ENCODE peak calls at places on chromosomes 7 and 10, in ten cellular contexts. S is OCI-LY7, A is endodermal cell, R is kidney, J is brain microvascular endothelial cell, H is stomach, X is suprapubic skin, Z is lower lobe of right lung, N is AG04450, E is tibial nerve. W is an unnamed sample.

GRCh38 chr10:78274491-78274890 is 240.8 kb downstream of the RPS24 start:
- DNase-seq in A (no peak), E (no peak), X (no peak), S (no peak), N (no peak), Z (no peak), J (no peak), R (no peak), H (no peak), W (no peak)

GRCh38 chr7:94060772-94061171 is 56.6 kb upstream of the BET1 start:
- DNase-seq in R (no peak), X (no peak), H (no peak), Z (no peak), S (no peak), J (peak; percentile 20), N (no peak), E (no peak), A (no peak), W (no peak)

GRCh38 chr7:89072094-89072493 is 276.6 kb upstream of the TEX47 start:
- DNase-seq in E (no peak), Z (no peak), X (no peak), J (no peak), S (no peak), H (no peak), A (no peak), N (no peak), R (no peak), W (no peak)

GRCh38 chr10:124636271-124636993 is 107.7 kb downstream of the FAM53B start:
- DNase-seq in R (peak; percentile 71), H (no peak), X (no peak), E (no peak), A (no peak), N (no peak), J (no peak), Z (no peak), S (peak; percentile 34), W (no peak)

GRCh38 chr7:36227223-36227622 is 74.2 kb downstream of the EEPD1 start:
- DNase-seq in E (peak; percentile 28), R (no peak), X (peak; percentile 82), S (no peak), N (no peak), A (no peak), J (no peak), Z (no peak), H (peak; percentile 30), W (no peak)

GRCh38 chr7:47337531-47337930 is 244.4 kb downstream of the TNS3 start:
- DNase-seq in H (peak; percentile 27), X (no peak), R (no peak), Z (no peak), N (no peak), S (peak; percentile 6), A (peak; percentile 77), J (no peak), E (no peak), W (peak; percentile 19)

GRCh38 chr7:125423444-125424155 is 494.0 kb upstream of the POT1 start:
- DNase-seq in Z (no peak), N (no peak), X (no peak), H (no peak), A (no peak), E (no peak), J (peak; percentile 57), S (no peak), R (no peak), W (no peak)

GRCh38 chr10:74227697-74228424 is 76.8 kb downstream of the ADK start:
- DNase-seq in Z (no peak), R (no peak), A (no peak), J (peak; percentile 59), H (no peak), N (no peak), E (no peak), X (no peak), S (peak; percentile 50), W (no peak)

GRCh38 chr7:28005075-28005847 is 175.3 kb downstream of the JAZF1 start:
- DNase-seq in Z (no peak), J (no peak), A (peak; percentile 54), E (no peak), H (no peak), N (no peak), S (no peak), R (no peak), X (no peak), W (no peak)

GRCh38 chr10:97828721-97829120 is 20.9 kb upstream of the GOLGA7B start:
- DNase-seq in S (no peak), N (no peak), X (no peak), H (no peak), Z (no peak), R (no peak), A (no peak), E (no peak), J (no peak), W (no peak)

GRCh38 chr7:130793855-130794618 is 60.0 kb upstream of the KLF14 start:
- DNase-seq in J (peak; percentile 48), A (no peak), H (no peak), R (no peak), E (peak; percentile 27), S (no peak), X (no peak), Z (no peak), N (no peak), W (no peak)

GRCh38 chr10:32000937-32001336 is 55.3 kb downstream of the KIF5B start:
- DNase-seq in J (peak; percentile 25), X (no peak), A (peak; percentile 60), H (no peak), N (no peak), R (no peak), S (no peak), E (no peak), Z (no peak), W (no peak)

GRCh38 chr10:110672580-110672919 is 28.4 kb downstream of the RBM20 start:
- DNase-seq in R (no peak), N (no peak), H (no peak), S (no peak), Z (no peak), E (no peak), A (no peak), X (no peak), J (no peak), W (no peak)

GRCh38 chr7:2802504-2803341 is 41.4 kb downstream of the GNA12 start:
- DNase-seq in R (no peak), H (no peak), N (no peak), S (no peak), A (no peak), Z (no peak), J (peak; percentile 45), X (no peak), E (no peak), W (peak; percentile 71)

GRCh38 chr7:32335107-32335506 is 155.1 kb downstream of the LSM5 start:
- DNase-seq in A (no peak), E (no peak), X (no peak), N (no peak), S (no peak), Z (no peak), R (no peak), J (peak; percentile 45), H (no peak), W (no peak)

GRCh38 chr10:118042336-118042735 is 4.4 kb downstream of the RAB11FIP2 start:
- DNase-seq in J (no peak), H (no peak), N (no peak), A (no peak), X (no peak), Z (no peak), S (no peak), R (no peak), E (no peak), W (no peak)

GRCh38 chr10:85826377-85826776 is 540.2 kb downstream of the GRID1 start:
- DNase-seq in Z (no peak), N (no peak), J (no peak), S (no peak), R (no peak), A (no peak), X (no peak), H (no peak), E (no peak), W (no peak)

GRCh38 chr10:85832988-85833387 is 533.6 kb downstream of the GRID1 start:
- DNase-seq in R (no peak), N (no peak), J (no peak), S (no peak), H (no peak), X (no peak), Z (no peak), A (no peak), E (no peak), W (no peak)

DNA sequence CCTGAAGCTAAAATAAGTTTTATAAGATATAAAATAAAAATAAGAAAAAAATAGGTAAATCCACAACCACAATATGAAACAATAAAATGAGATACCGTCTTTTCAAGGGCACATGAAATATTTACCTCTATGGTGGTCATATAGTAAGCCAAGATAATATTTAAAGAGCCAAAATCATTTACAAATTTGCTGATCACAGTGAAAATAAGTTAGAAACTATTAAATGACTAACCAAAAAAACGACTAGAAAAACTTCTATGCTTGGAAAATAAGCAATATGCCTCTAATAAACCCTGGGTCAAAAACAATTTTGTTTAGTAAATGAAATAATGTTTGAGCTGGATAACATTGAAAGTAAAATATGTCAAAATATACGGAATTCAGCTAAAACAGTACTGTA is 535.2 kb downstream of the GRID1 start:
- DNase-seq in N (no peak), H (no peak), X (no peak), A (no peak), Z (no peak), J (no peak), R (no peak), S (no peak), E (no peak), W (no peak)
- H3K27ac ChIP-seq in N (no peak overlapping the region), H (no peak overlapping the region), X (no peak overlapping the region), A (no peak overlapping the region), Z (no peak overlapping the region), J (no peak overlapping the region), R (no peak overlapping the region), S (no peak overlapping the region), E (no peak overlapping the region), W (no peak overlapping the region)

DNA sequence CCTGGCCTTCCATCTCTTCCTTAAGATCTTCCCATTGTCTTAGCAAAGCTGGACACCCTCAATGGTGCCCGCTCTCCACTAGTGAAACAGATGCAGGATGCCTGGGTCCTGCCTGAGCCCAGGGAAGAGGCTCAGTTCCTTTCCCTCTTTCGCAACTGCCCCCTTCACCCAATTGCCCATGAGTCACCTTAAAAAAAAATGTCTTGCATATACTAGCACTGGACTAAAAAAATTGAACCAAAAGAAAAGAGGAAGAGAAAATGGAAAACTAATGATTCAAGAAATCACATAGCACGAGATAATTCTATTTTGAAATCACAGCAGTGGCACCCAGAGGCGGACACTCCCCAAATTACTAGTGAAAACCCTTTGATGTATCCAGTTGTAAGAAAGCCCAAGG is 972.5 kb downstream of the LRMDA start:
- DNase-seq in Z (no peak), A (no peak), N (no peak), H (no peak), E (no peak), R (no peak), X (no peak), J (no peak), S (no peak), W (no peak)
- TF ChIP-seq CTCF in Z (no peak), A (no peak), N (no peak), H (no peak), E (no peak), R (no peak), X (no peak), J (no peak), S (no peak), W (no peak)

GRCh38 chr7:52851547-52851946 is 183.9 kb upstream of the POM121L12 start:
- DNase-seq in A (no peak), S (no peak), H (no peak), E (no peak), J (no peak), N (no peak), R (no peak), Z (no peak), X (no peak), W (no peak)
- H3K4me3 ChIP-seq in A (no peak overlapping the region), S (no peak overlapping the region), H (no peak overlapping the region), E (no peak overlapping the region), J (no peak overlapping the region), N (no peak overlapping the region), R (no peak overlapping the region), Z (no peak overlapping the region), X (no peak overlapping the region), W (no peak overlapping the region)

GRCh38 chr10:68537796-68538195 is 10.5 kb upstream of the SLC25A16 start:
- DNase-seq in R (no peak), J (no peak), Z (no peak), S (no peak), E (no peak), N (no peak), X (no peak), H (no peak), A (no peak), W (no peak)
- H3K27ac ChIP-seq in R (no peak overlapping the region), J (no peak overlapping the region), Z (no peak overlapping the region), S (no peak overlapping the region), E (no peak overlapping the region), N (no peak overlapping the region), X (no peak overlapping the region), H (no peak overlapping the region), A (no peak overlapping the region), W (no peak overlapping the region)